ENCODE peak calls at places on chromosome 3, in four cellular contexts. One of them, this sample, is unnamed.

GRCh38 chr3:171790574-171790897 is 19.7 kb downstream of the PLD1 start:
- DNase-seq in cortex of kidney: no peak
- DNase-seq in T-helper 9 cell: no peak
- DNase-seq in spleen: no peak
- DNase-seq in this sample: no peak

GRCh38 chr3:119695480-119695879 is 7.3 kb upstream of the CFAP91 start:
- DNase-seq in cortex of kidney: no peak
- DNase-seq in T-helper 9 cell: no peak
- DNase-seq in spleen: no peak
- DNase-seq in this sample: no peak

GRCh38 chr3:64928683-64929082 is 240.9 kb upstream of the ADAMTS9 start:
- DNase-seq in cortex of kidney: no peak
- DNase-seq in T-helper 9 cell: no peak
- DNase-seq in spleen: no peak
- DNase-seq in this sample: no peak

GRCh38 chr3:175433026-175433668 is 574.0 kb downstream of the NAALADL2 start:
- DNase-seq in cortex of kidney: no peak
- DNase-seq in T-helper 9 cell: no peak
- DNase-seq in spleen: no peak
- DNase-seq in this sample: no peak

GRCh38 chr3:50418845-50419244 is 59.5 kb upstream of the TMEM115 start:
- DNase-seq in cortex of kidney: no peak
- DNase-seq in T-helper 9 cell: no peak
- DNase-seq in spleen: no peak
- DNase-seq in this sample: no peak

GRCh38 chr3:139935071-139935865 is at the start of gene CLSTN2:
- DNase-seq in cortex of kidney: no peak
- DNase-seq in T-helper 9 cell: no peak
- DNase-seq in spleen: no peak
- DNase-seq in this sample: no peak

GRCh38 chr3:96966181-96966929 is 152.0 kb downstream of the EPHA6 start:
- DNase-seq in cortex of kidney: no peak
- DNase-seq in T-helper 9 cell: no peak
- DNase-seq in spleen: no peak
- DNase-seq in this sample: no peak

GRCh38 chr3:183823963-183824362 is 1.4 kb downstream of the MAP6D1 start:
- DNase-seq in cortex of kidney: no peak
- DNase-seq in T-helper 9 cell: no peak
- DNase-seq in spleen: no peak
- DNase-seq in this sample: no peak

GRCh38 chr3:34212671-34213070 is 414.2 kb downstream of the PDCD6IP start:
- DNase-seq in cortex of kidney: no peak
- DNase-seq in T-helper 9 cell: no peak
- DNase-seq in spleen: no peak
- DNase-seq in this sample: no peak

This sample was measured in CD4-positive, alpha-beta T cell.